ENCODE peak calls at places on chromosome 12, in ten cellular contexts. T is MM.1S, E is gastrocnemius medialis, N is GM23248, Z is pancreas, I is PC-9, Q is Panc1, Y is heart right ventricle, X is uterus, V is upper lobe of right lung. G is an unnamed sample.

GRCh38 chr12:42893196-42893595 is 303.6 kb upstream of the PRICKLE1 start:
- DNase-seq in Y (no peak), X (no peak), V (no peak), Z (no peak), T (no peak), Q (no peak), I (no peak), E (no peak), N (no peak), G (no peak)

GRCh38 chr12:100574262-100575074 is 984 bp downstream of the GAS2L3 start:
- DNase-seq in X (no peak), Y (peak; percentile 16), V (no peak), Z (no peak), Q (no peak), T (no peak), E (no peak), I (no peak), N (peak; percentile 51), G (no peak)

GRCh38 chr12:1825382-1826102 is 5.2 kb downstream of the LRTM2 start:
- DNase-seq in T (no peak), E (no peak), Q (no peak), V (no peak), Z (peak; percentile 47), X (no peak), Y (no peak), N (no peak), I (no peak), G (no peak)

GRCh38 chr12:107461222-107461980 is 224.2 kb upstream of the PWP1 start:
- DNase-seq in V (no peak), N (peak; percentile 91), Y (no peak), X (no peak), E (no peak), I (no peak), Q (no peak), Z (no peak), T (no peak), G (no peak)

GRCh38 chr12:121334513-121335343 is 17.5 kb downstream of the ANAPC5 start:
- DNase-seq in T (peak; percentile 45), Z (no peak), X (no peak), V (no peak), E (no peak), Q (no peak), Y (peak; percentile 26), I (no peak), N (peak; percentile 85), G (no peak)

GRCh38 chr12:125340791-125341190 is 275.6 kb downstream of the AACS start:
- DNase-seq in N (peak; percentile 75), X (no peak), V (no peak), Q (no peak), Y (peak; percentile 50), I (no peak), Z (no peak), T (no peak), E (no peak), G (no peak)

GRCh38 chr12:2958432-2959193 is 584 bp upstream of the TEAD4 start:
- DNase-seq in T (peak; percentile 19), Z (peak; percentile 86), I (peak; percentile 91), Q (no peak), V (peak; percentile 86), X (peak; percentile 33), E (peak; percentile 51), Y (peak; percentile 57), N (peak; percentile 83), G (peak; percentile 78)

GRCh38 chr12:29208060-29208459 is 59.0 kb downstream of the FAR2 start:
- DNase-seq in Y (no peak), V (no peak), N (no peak), Q (no peak), T (no peak), E (no peak), X (no peak), I (no peak), Z (no peak), G (no peak)

DNA sequence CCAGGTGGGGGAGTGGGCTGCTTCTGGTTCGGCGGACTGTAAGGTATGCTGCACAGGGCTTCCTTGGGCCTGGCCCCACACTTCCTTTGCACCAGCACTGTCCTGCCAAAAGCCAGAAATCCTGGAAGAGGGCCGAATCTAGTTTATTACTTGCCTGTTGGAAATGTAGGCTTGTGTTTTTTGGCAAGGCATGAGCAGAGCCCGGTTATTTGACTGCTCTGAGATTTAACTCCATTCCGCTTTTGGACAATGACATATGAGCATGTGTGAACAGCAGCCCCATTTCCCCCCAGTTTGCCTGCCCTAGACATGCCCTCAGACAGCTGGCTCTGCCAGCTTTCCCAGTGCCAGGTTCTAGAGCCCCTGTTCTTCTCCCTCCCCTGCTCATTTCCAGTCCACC is 86.6 kb downstream of the BORCS5 start:
- DNase-seq in Q (no peak), Y (peak; percentile 84), I (no peak), E (no peak), X (peak; percentile 81), Z (no peak), T (no peak), V (no peak), N (no peak), G (peak; percentile 61)
- H3K4me1 ChIP-seq in Q (no peaks in the 10 kb centered on the region), Y (peaks cover 62% of the 10 kb centered on the region), I (peaks cover 9% of the 10 kb centered on the region), E (peaks cover 28% of the 10 kb centered on the region), X (no peaks in the 10 kb centered on the region), Z (peaks cover 10% of the 10 kb centered on the region), T (no peaks in the 10 kb centered on the region), V (peaks cover 38% of the 10 kb centered on the region), N (peaks cover 13% of the 10 kb centered on the region), G (peaks cover 37% of the 10 kb centered on the region)

GRCh38 chr12:65593206-65593833 is 231.0 kb upstream of the HMGA2 start:
- DNase-seq in Y (no peak), X (no peak), N (no peak), I (no peak), T (no peak), E (no peak), Q (no peak), V (no peak), Z (no peak), G (no peak)

GRCh38 chr12:65586796-65587195 is 237.5 kb upstream of the HMGA2 start:
- DNase-seq in Y (no peak), I (no peak), N (no peak), V (no peak), Z (no peak), X (no peak), Q (no peak), E (no peak), T (no peak), G (no peak)

GRCh38 chr12:65592416-65592815 is 231.9 kb upstream of the HMGA2 start:
- DNase-seq in E (no peak), V (no peak), T (no peak), N (no peak), Z (no peak), X (no peak), Q (no peak), I (no peak), Y (no peak), G (no peak)

GRCh38 chr12:65594373-65594772 is 229.9 kb upstream of the HMGA2 start:
- DNase-seq in I (no peak), Y (no peak), X (no peak), T (no peak), Z (no peak), N (no peak), E (no peak), Q (no peak), V (no peak), G (no peak)

DNA sequence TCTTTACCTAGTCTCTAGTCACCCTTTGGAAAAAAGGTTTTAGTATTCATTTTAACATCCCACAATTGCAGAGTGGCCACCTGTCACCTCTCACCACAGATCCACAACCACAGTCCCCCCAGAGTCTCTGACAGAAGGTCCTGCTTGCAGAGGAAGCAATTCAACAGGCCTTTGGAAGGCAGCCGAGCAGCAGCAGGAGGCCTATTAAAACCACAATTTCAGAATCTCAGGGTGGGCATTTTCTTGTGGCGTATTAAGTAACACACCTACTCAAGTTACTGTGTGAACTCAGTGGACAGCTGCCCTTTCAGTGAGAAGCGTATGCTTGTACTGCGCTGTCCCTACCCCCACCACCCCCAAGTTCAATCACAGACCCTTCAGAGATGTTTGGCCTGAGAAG is 234.0 kb upstream of the HMGA2 start:
- DNase-seq in Q (no peak), N (no peak), X (no peak), I (no peak), V (no peak), Y (no peak), E (no peak), Z (no peak), T (no peak), G (no peak)
- H3K27ac ChIP-seq in Q (no peak overlapping the region), N (no peak overlapping the region), X (no peak overlapping the region), I (no peak overlapping the region), V (no peak overlapping the region), Y (no peak overlapping the region), E (no peak overlapping the region), Z (no peak overlapping the region), T (no peak overlapping the region), G (no peak overlapping the region)

DNA sequence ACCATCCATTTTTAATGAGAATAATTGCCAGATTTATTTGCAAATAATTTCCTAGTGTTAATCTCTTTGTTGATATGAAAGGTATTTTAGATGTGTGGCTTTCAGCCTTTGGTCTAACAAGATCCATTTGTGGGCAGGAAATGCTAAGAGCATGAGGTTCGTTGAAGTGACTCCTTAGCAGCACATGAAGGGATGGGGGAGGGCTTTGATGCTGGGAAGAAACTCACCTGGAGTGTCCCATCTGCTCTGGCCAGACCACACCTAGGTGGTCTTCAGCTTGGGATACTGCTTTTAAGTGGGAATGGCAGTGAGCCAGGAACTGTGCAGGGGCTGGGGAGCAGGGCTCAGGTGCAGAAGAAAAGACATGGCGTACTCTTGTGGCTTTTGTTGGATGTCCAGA is 13.6 kb downstream of the SFSWAP start:
- DNase-seq in Z (no peak), V (no peak), N (peak; percentile 30), Y (no peak), E (no peak), I (no peak), T (no peak), Q (no peak), X (no peak), G (no peak)
- H3K4me1 ChIP-seq in Z (no peaks in the 10 kb centered on the region), V (no peaks in the 10 kb centered on the region), N (peaks cover 16% of the 10 kb centered on the region), Y (peaks cover 8% of the 10 kb centered on the region), E (no peaks in the 10 kb centered on the region), I (no peaks in the 10 kb centered on the region), T (no peaks in the 10 kb centered on the region), Q (no peaks in the 10 kb centered on the region), X (no peaks in the 10 kb centered on the region), G (no peaks in the 10 kb centered on the region)

GRCh38 chr12:93020225-93020997 is 91.3 kb upstream of the EEA1 start:
- DNase-seq in N (no peak), Z (no peak), E (no peak), Q (no peak), V (no peak), X (no peak), Y (no peak), T (no peak), I (peak; percentile 39), G (no peak)
- H3K27ac ChIP-seq in N (no peak overlapping the region), Z (peak overlapping the region; percentile 74), E (no peak overlapping the region), Q (no peak overlapping the region), V (no peak overlapping the region), X (no peak overlapping the region), Y (no peak overlapping the region), T (no peak overlapping the region), I (peak overlapping the region; percentile 33), G (no peak overlapping the region)

G was measured in tibial artery.